ENCODE peak calls at places on chromosomes 4 and X, in ten cellular contexts. E is kidney epithelial cell, B is astrocyte, T is left ventricle myocardium inferior, I is colonic mucosa, V is pancreas, J is heart right ventricle, L is cardiac muscle cell, W is mucosa of descending colon, M is IMR-90. Y is an unnamed sample.

GRCh38 chrX:12292996-12293765 is 154.9 kb downstream of the FRMPD4 start:
- DNase-seq in L (peak; percentile 54), B (peak; percentile 39), W (no peak), I (no peak), V (no peak), M (peak; percentile 75), J (no peak), T (no peak), E (no peak), Y (peak; percentile 10)

GRCh38 chr4:137393043-137393442 is 139.3 kb downstream of the PCDH18 start:
- DNase-seq in J (peak; percentile 36), L (peak; percentile 58), V (no peak), I (no peak), E (no peak), M (no peak), B (peak; percentile 53), T (peak; percentile 17), W (no peak), Y (no peak)

GRCh38 chr4:105558277-105558676 is 5.9 kb downstream of the ARHGEF38 start:
- DNase-seq in M (no peak), V (no peak), J (no peak), W (no peak), I (no peak), E (no peak), B (no peak), T (no peak), L (no peak), Y (no peak)

GRCh38 chrX:53288173-53288572 is 6.8 kb upstream of the IQSEC2 start:
- DNase-seq in W (no peak), V (peak; percentile 46), E (no peak), B (no peak), L (peak; percentile 51), I (no peak), M (no peak), T (peak; percentile 61), J (peak; percentile 54), Y (no peak)

GRCh38 chr4:157700898-157701694 is 471.7 kb downstream of the GASK1B start:
- DNase-seq in J (peak; percentile 32), I (no peak), E (no peak), M (no peak), V (no peak), T (no peak), W (no peak), B (peak; percentile 26), L (peak; percentile 6), Y (no peak)

GRCh38 chrX:44898411-44899221 is 25.6 kb downstream of the KDM6A start:
- DNase-seq in J (no peak), I (no peak), T (no peak), E (no peak), V (peak; percentile 33), M (peak; percentile 46), B (peak; percentile 46), W (no peak), L (peak; percentile 40), Y (no peak)

GRCh38 chr4:162503868-162504267 is 340.1 kb upstream of the FSTL5 start:
- DNase-seq in E (no peak), V (no peak), T (no peak), I (no peak), W (no peak), L (no peak), J (no peak), M (no peak), B (no peak), Y (no peak)

GRCh38 chrX:131693359-131693758 is 149.5 kb downstream of the OR13H1 start:
- DNase-seq in I (no peak), B (no peak), J (no peak), V (no peak), L (no peak), M (no peak), E (no peak), T (no peak), W (no peak), Y (no peak)

GRCh38 chr4:119529788-119530187 is 98.8 kb downstream of the PDE5A start:
- DNase-seq in M (no peak), B (no peak), T (no peak), J (no peak), E (no peak), W (no peak), V (no peak), I (no peak), L (no peak), Y (no peak)

GRCh38 chr4:119517361-119518229 is 111.0 kb downstream of the PDE5A start:
- DNase-seq in E (no peak), M (peak; percentile 91), J (peak; percentile 26), L (peak; percentile 63), W (no peak), B (peak; percentile 88), T (no peak), I (no peak), V (no peak), Y (peak; percentile 80)

GRCh38 chrX:15947648-15948317 is 93.2 kb upstream of the AP1S2 start:
- DNase-seq in J (no peak), M (peak; percentile 63), T (no peak), W (no peak), L (peak; percentile 61), V (no peak), B (peak; percentile 54), I (no peak), E (no peak), Y (peak; percentile 27)

GRCh38 chr4:70903282-70903603 is 1.1 kb downstream of the MOB1B start:
- DNase-seq in B (no peak), J (peak; percentile 16), V (peak; percentile 18), W (no peak), M (no peak), E (no peak), T (no peak), L (peak; percentile 28), I (peak; percentile 25), Y (no peak)

GRCh38 chrX:69133561-69134542 is 31.4 kb downstream of the PJA1 start:
- DNase-seq in T (no peak), W (no peak), V (no peak), I (peak; percentile 21), J (peak; percentile 8), L (peak; percentile 84), E (no peak), M (peak; percentile 69), B (peak; percentile 69), Y (no peak)

GRCh38 chr4:8198206-8198905 is 734 bp upstream of the SH3TC1 start:
- DNase-seq in L (no peak), J (no peak), M (no peak), I (peak; percentile 70), T (no peak), V (peak; percentile 75), E (no peak), W (peak; percentile 75), B (no peak), Y (no peak)

GRCh38 chrX:114985967-114986592 is 31.3 kb downstream of the IL13RA2 start:
- DNase-seq in I (no peak), B (no peak), E (no peak), V (no peak), J (no peak), L (peak; percentile 5), W (no peak), T (no peak), M (no peak), Y (no peak)

DNA sequence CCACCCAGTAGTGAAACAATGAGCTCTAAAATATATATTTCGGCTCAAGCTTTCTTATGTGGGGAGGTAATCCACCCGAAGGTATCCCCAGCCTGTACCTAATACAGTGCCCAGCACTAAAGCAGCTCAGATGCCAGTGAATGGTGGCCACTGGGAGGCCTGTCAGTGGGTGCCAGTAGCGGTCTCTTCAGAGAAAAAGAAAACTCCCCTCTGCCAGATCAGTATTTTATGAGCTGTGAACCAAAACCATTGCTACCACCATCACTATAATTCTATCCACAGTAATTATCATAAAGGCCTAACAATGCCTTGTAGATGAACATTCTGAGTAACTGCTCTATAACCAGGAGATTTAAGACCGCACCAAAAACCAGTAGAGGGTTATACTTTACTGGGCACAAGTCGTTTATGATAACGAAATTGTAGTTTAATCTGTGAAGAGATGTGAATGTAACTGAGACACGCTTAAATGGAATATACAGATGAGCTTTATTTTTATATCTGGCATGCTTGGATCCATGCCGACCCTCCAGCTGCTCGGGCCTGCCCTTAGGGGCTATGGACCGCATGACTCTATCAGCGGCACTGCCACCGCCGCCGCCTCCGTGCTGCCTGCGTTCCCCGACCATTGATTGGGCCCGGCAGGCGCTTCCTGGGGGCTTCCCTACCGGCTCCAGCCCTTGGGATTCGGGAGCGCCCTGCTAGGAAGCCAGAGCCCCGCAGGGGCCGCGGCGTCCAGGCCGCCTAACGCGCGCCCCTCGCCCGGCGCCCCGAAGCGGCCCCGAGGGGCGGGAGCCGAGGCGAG is 586 bp upstream of the NFKB1 start:
- DNase-seq in J (peak; percentile 68), W (peak; percentile 79), E (no peak), I (peak; percentile 62), V (peak; percentile 61), L (peak; percentile 64), M (peak; percentile 61), T (peak; percentile 72), B (peak; percentile 49), Y (no peak)
- TF ChIP-seq CTCF in J (no peak), W (no peak), E (peak; percentile 15), I (no peak), V (no peak), L (no peak), M (no peak), T (peak; percentile 31), B (no peak), Y (no peak)

DNA sequence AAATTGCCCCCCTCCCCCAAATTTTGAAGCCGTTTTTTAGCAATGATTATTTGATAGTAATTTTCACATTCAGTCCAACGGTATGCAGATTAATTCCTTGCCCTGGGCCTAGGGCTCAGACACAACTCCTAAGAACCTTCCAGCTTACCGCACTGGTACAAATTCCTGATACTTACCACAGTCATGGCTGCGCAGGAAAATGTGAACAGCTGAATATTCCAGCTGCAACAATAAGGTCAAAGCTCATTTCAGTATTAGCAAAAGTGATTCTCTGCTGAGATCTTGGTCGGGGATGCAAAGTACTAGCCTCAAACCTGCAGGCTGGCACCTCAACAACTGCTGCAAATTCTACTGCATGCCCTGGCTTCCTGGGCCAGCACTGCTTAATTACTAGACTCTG is 3.0 kb downstream of the ATP11C start:
- DNase-seq in L (no peak), M (no peak), I (no peak), V (no peak), J (no peak), T (no peak), B (no peak), W (no peak), E (no peak), Y (no peak)
- H3K4me3 ChIP-seq in L (no peak overlapping the region), M (no peak overlapping the region), I (no peak overlapping the region), V (no peak overlapping the region), J (no peak overlapping the region), T (no peak overlapping the region), B (no peak overlapping the region), W (no peak overlapping the region), E (no peak overlapping the region), Y (no peak overlapping the region)

DNA sequence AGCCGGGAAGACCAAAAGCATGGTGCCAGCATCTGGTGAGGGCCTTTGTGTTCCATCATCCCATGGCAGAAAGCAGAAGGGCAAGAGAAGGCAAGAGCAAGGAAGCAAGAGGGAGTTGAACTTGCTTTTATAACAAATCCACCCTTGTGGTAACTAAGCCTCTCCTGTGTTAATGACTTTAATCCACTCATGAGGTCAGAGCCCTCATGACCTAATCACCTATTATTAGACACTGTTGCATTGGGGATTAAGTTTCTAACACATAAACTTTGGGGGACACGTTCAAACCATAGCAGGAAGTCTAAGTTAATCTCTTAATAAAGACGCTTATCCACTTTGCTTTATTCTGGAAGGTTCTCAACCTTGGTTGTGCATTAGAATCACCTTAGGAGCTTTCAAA is 12.5 kb upstream of the PCYT1B start:
- DNase-seq in M (no peak), J (no peak), B (no peak), I (no peak), L (no peak), T (no peak), V (no peak), E (no peak), W (no peak), Y (no peak)
- H3K36me3 ChIP-seq in M (no peaks in the 10 kb centered on the region), J (no peaks in the 10 kb centered on the region), B (no peaks in the 10 kb centered on the region), I (no peaks in the 10 kb centered on the region), L (no peaks in the 10 kb centered on the region), T (no peaks in the 10 kb centered on the region), V (no peaks in the 10 kb centered on the region), E (no peaks in the 10 kb centered on the region), W (no peaks in the 10 kb centered on the region), Y (no peaks in the 10 kb centered on the region)

GRCh38 chr4:133320576-133321170 is 171.6 kb downstream of the PCDH10 start:
- DNase-seq in L (peak; percentile 56), T (no peak), J (no peak), B (peak; percentile 11), I (no peak), V (no peak), W (no peak), M (peak; percentile 3), E (no peak), Y (no peak)
- TF ChIP-seq CTCF in L (peak; percentile 69), T (peak; percentile 45), J (no peak), B (peak; percentile 76), I (peak; percentile 17), V (no peak), W (no peak), M (peak; percentile 36), E (peak; percentile 70), Y (peak; percentile 60)